ENCODE peak calls at places on chromosome 20, in five cellular contexts. W is bronchial epithelial cell, M is anterior cingulate cortex, L is neural progenitor cell, Q is lung. C is an unnamed sample.

GRCh38 chr20:58228484-58229197 is at the start of gene ANKRD60:
- DNase-seq in M (no peak), L (peak), Q (no peak), W (no peak), C (peak)

GRCh38 chr20:31707994-31708744 is 14.5 kb downstream of the BCL2L1 start:
- DNase-seq in W (no peak), Q (no peak), L (no peak), M (peak), C (no peak)

GRCh38 chr20:25579081-25579770 is 6.1 kb downstream of the NINL start:
- DNase-seq in M (no peak), W (no peak), Q (no peak), L (peak), C (no peak)

GRCh38 chr20:62768815-62769287 is 27.4 kb upstream of the MRGBP start:
- DNase-seq in M (no peak), Q (no peak), L (no peak), W (no peak), C (no peak)

GRCh38 chr20:64161595-64162238 is 2.5 kb upstream of the MYT1 start:
- DNase-seq in Q (no peak), M (peak), W (peak), L (peak), C (peak)

GRCh38 chr20:16283307-16283706 is 289.9 kb downstream of the KIF16B start:
- DNase-seq in Q (no peak), W (no peak), M (no peak), L (no peak), C (no peak)

GRCh38 chr20:31842471-31843157 is 2.8 kb downstream of the FOXS1 start:
- DNase-seq in M (no peak), W (no peak), Q (no peak), L (peak), C (peak)

GRCh38 chr20:52965380-52965779 is 6.8 kb upstream of the TSHZ2 start:
- DNase-seq in W (no peak), M (no peak), Q (no peak), L (no peak), C (no peak)

GRCh38 chr20:50288128-50288623 is 97.5 kb downstream of the CEBPB start:
- DNase-seq in L (no peak), Q (no peak), W (no peak), M (no peak), C (no peak)

GRCh38 chr20:19478320-19478719 is 265.9 kb downstream of the SLC24A3 start:
- DNase-seq in M (no peak), Q (no peak), L (no peak), W (no peak), C (no peak)

GRCh38 chr20:16132399-16132798 is 440.8 kb downstream of the KIF16B start:
- DNase-seq in L (no peak), Q (no peak), W (peak), M (no peak), C (no peak)

GRCh38 chr20:10505320-10506226 is 70.5 kb downstream of the SLX4IP start:
- DNase-seq in W (peak), M (no peak), L (no peak), Q (peak), C (peak)

GRCh38 chr20:47222728-47223127 is 133.8 kb downstream of the ZMYND8 start:
- DNase-seq in W (no peak), L (no peak), M (no peak), Q (no peak), C (no peak)

GRCh38 chr20:19403549-19403948 is 191.1 kb downstream of the SLC24A3 start:
- DNase-seq in L (no peak), W (no peak), Q (no peak), M (no peak), C (no peak)

GRCh38 chr20:41889125-41889870 is 271.1 kb upstream of the CHD6 start:
- DNase-seq in M (no peak), W (no peak), L (peak), Q (no peak), C (no peak)

GRCh38 chr20:38418509-38419204 is 16.5 kb downstream of the SNHG17 start:
- DNase-seq in L (no peak), Q (no peak), W (no peak), M (peak), C (peak)

GRCh38 chr20:48456361-48457184 is 371.2 kb downstream of the PREX1 start:
- DNase-seq in W (no peak), M (no peak), L (peak), Q (no peak), C (no peak)

GRCh38 chr20:54474046-54474445 is 1.3 kb upstream of the DOK5 start:
- DNase-seq in W (no peak), M (no peak), L (no peak), Q (no peak), C (no peak)

GRCh38 chr20:21102252-21102609 is 3.9 kb downstream of the LINC00237 start:
- DNase-seq in L (peak), W (no peak), Q (no peak), M (peak), C (no peak)

GRCh38 chr20:44142416-44142815 is 44.6 kb downstream of the JPH2 start:
- DNase-seq in M (no peak), Q (no peak), L (no peak), W (no peak), C (peak)

GRCh38 chr20:19932170-19932667 is 84.9 kb upstream of the NAA20 start:
- DNase-seq in W (no peak), Q (no peak), M (no peak), L (no peak), C (peak)

GRCh38 chr20:23143098-23143497 is 57.0 kb upstream of the CD93 start:
- DNase-seq in W (peak), L (no peak), M (no peak), Q (no peak), C (peak)

GRCh38 chr20:33411136-33411690 is 9.9 kb upstream of the CDK5RAP1 start:
- DNase-seq in Q (no peak), M (peak), W (no peak), L (no peak), C (no peak)

GRCh38 chr20:63835031-63835858 is 4.2 kb upstream of the ZBTB46 start:
- DNase-seq in W (peak), Q (peak), M (peak), L (peak), C (peak)

GRCh38 chr20:57326667-57327455 is 2.7 kb upstream of the SPO11 start:
- DNase-seq in M (no peak), Q (no peak), L (peak), W (peak), C (no peak)

GRCh38 chr20:32945710-32946221 is 58.5 kb downstream of the SUN5 start:
- DNase-seq in Q (no peak), M (no peak), L (peak), W (peak), C (peak)

GRCh38 chr20:41499961-41500725 is 118.0 kb downstream of the CHD6 start:
- DNase-seq in L (no peak), W (no peak), M (no peak), Q (no peak), C (no peak)

GRCh38 chr20:24783631-24784492 is 165.2 kb upstream of the CST7 start:
- DNase-seq in L (peak), Q (no peak), M (no peak), W (no peak), C (no peak)

GRCh38 chr20:23139524-23139923 is 53.4 kb upstream of the CD93 start:
- DNase-seq in W (peak), Q (no peak), M (no peak), L (no peak), C (no peak)

GRCh38 chr20:16500197-16500596 is 73.1 kb downstream of the KIF16B start:
- DNase-seq in L (no peak), W (no peak), Q (no peak), M (no peak), C (no peak)

GRCh38 chr20:53736122-53736756 is 142.6 kb upstream of the ZNF217 start:
- DNase-seq in M (no peak), L (peak), Q (no peak), W (peak), C (no peak)

GRCh38 chr20:1863296-1863695 is 31.9 kb upstream of the SIRPA start:
- DNase-seq in Q (no peak), W (no peak), M (no peak), L (no peak), C (peak)